ENCODE peak calls at places on chromosome 12, in nine cellular contexts. One of them, this sample, is unnamed.

GRCh38 chr12:121939190-121939589 is 20.8 kb downstream of the CFAP251 start:
- DNase-seq in GM12865: peak
- DNase-seq in fibroblast of mammary gland: no peak
- DNase-seq in kidney epithelial cell: no peak
- DNase-seq in cardiac fibroblast: no peak
- DNase-seq in HFF-Myc: no peak
- DNase-seq in fibroblast of the aortic adventitia: no peak
- DNase-seq in endothelial cell of umbilical vein: no peak
- DNase-seq in foreskin fibroblast: no peak
- DNase-seq in this sample: no peak

GRCh38 chr12:98653866-98654493 is 8.9 kb downstream of the APAF1 start:
- DNase-seq in GM12865: peak
- DNase-seq in fibroblast of mammary gland: peak
- DNase-seq in kidney epithelial cell: no peak
- DNase-seq in cardiac fibroblast: peak
- DNase-seq in HFF-Myc: peak
- DNase-seq in fibroblast of the aortic adventitia: peak
- DNase-seq in endothelial cell of umbilical vein: peak
- DNase-seq in foreskin fibroblast: peak
- DNase-seq in this sample: peak

GRCh38 chr12:46743471-46743870 is 82.3 kb downstream of the SLC38A4 start:
- DNase-seq in GM12865: no peak
- DNase-seq in fibroblast of mammary gland: no peak
- DNase-seq in kidney epithelial cell: no peak
- DNase-seq in cardiac fibroblast: peak
- DNase-seq in HFF-Myc: no peak
- DNase-seq in fibroblast of the aortic adventitia: no peak
- DNase-seq in endothelial cell of umbilical vein: no peak
- DNase-seq in foreskin fibroblast: peak
- DNase-seq in this sample: no peak

GRCh38 chr12:57657744-57658143 is 24.7 kb upstream of the B4GALNT1 start:
- DNase-seq in GM12865: no peak
- DNase-seq in fibroblast of mammary gland: peak
- DNase-seq in kidney epithelial cell: no peak
- DNase-seq in cardiac fibroblast: peak
- DNase-seq in HFF-Myc: no peak
- DNase-seq in fibroblast of the aortic adventitia: peak
- DNase-seq in endothelial cell of umbilical vein: no peak
- DNase-seq in foreskin fibroblast: no peak
- DNase-seq in this sample: peak

GRCh38 chr12:51947597-51947996 is 3.9 kb upstream of the ACVR1B start:
- DNase-seq in GM12865: no peak
- DNase-seq in fibroblast of mammary gland: no peak
- DNase-seq in kidney epithelial cell: no peak
- DNase-seq in cardiac fibroblast: no peak
- DNase-seq in HFF-Myc: no peak
- DNase-seq in fibroblast of the aortic adventitia: no peak
- DNase-seq in endothelial cell of umbilical vein: no peak
- DNase-seq in foreskin fibroblast: no peak
- DNase-seq in this sample: no peak

GRCh38 chr12:122097641-122098364 is 19.2 kb downstream of the MLXIP start:
- DNase-seq in GM12865: no peak
- DNase-seq in fibroblast of mammary gland: no peak
- DNase-seq in kidney epithelial cell: no peak
- DNase-seq in cardiac fibroblast: peak
- DNase-seq in HFF-Myc: no peak
- DNase-seq in fibroblast of the aortic adventitia: peak
- DNase-seq in endothelial cell of umbilical vein: peak
- DNase-seq in foreskin fibroblast: no peak
- DNase-seq in this sample: no peak

GRCh38 chr12:113092478-113093408 is 36.2 kb downstream of the DTX1 start:
- DNase-seq in GM12865: peak
- DNase-seq in fibroblast of mammary gland: no peak
- DNase-seq in kidney epithelial cell: no peak
- DNase-seq in cardiac fibroblast: peak
- DNase-seq in HFF-Myc: no peak
- DNase-seq in fibroblast of the aortic adventitia: peak
- DNase-seq in endothelial cell of umbilical vein: no peak
- DNase-seq in foreskin fibroblast: no peak
- DNase-seq in this sample: no peak

GRCh38 chr12:59808317-59808910 is 212.6 kb downstream of the SLC16A7 start:
- DNase-seq in GM12865: peak
- DNase-seq in fibroblast of mammary gland: peak
- DNase-seq in kidney epithelial cell: peak
- DNase-seq in cardiac fibroblast: peak
- DNase-seq in HFF-Myc: no peak
- DNase-seq in fibroblast of the aortic adventitia: peak
- DNase-seq in endothelial cell of umbilical vein: peak
- DNase-seq in foreskin fibroblast: peak
- DNase-seq in this sample: peak

GRCh38 chr12:42945927-42946326 is 356.4 kb upstream of the PRICKLE1 start:
- DNase-seq in GM12865: no peak
- DNase-seq in fibroblast of mammary gland: peak
- DNase-seq in kidney epithelial cell: no peak
- DNase-seq in cardiac fibroblast: no peak
- DNase-seq in HFF-Myc: no peak
- DNase-seq in fibroblast of the aortic adventitia: no peak
- DNase-seq in endothelial cell of umbilical vein: no peak
- DNase-seq in foreskin fibroblast: no peak
- DNase-seq in this sample: no peak

GRCh38 chr12:31597066-31597465 is 6.1 kb upstream of the DENND5B start:
- DNase-seq in GM12865: no peak
- DNase-seq in fibroblast of mammary gland: no peak
- DNase-seq in kidney epithelial cell: no peak
- DNase-seq in cardiac fibroblast: no peak
- DNase-seq in HFF-Myc: no peak
- DNase-seq in fibroblast of the aortic adventitia: no peak
- DNase-seq in endothelial cell of umbilical vein: no peak
- DNase-seq in foreskin fibroblast: no peak
- DNase-seq in this sample: no peak

GRCh38 chr12:30457621-30458289 is 237.9 kb downstream of the IPO8 start:
- DNase-seq in GM12865: no peak
- DNase-seq in fibroblast of mammary gland: peak
- DNase-seq in kidney epithelial cell: peak
- DNase-seq in cardiac fibroblast: peak
- DNase-seq in HFF-Myc: no peak
- DNase-seq in fibroblast of the aortic adventitia: peak
- DNase-seq in endothelial cell of umbilical vein: peak
- DNase-seq in foreskin fibroblast: peak
- DNase-seq in this sample: peak

GRCh38 chr12:4277205-4277543 is 3.6 kb downstream of the CCND2 start:
- DNase-seq in GM12865: no peak
- DNase-seq in fibroblast of mammary gland: no peak
- DNase-seq in kidney epithelial cell: no peak
- DNase-seq in cardiac fibroblast: no peak
- DNase-seq in HFF-Myc: no peak
- DNase-seq in fibroblast of the aortic adventitia: no peak
- DNase-seq in endothelial cell of umbilical vein: no peak
- DNase-seq in foreskin fibroblast: no peak
- DNase-seq in this sample: no peak

GRCh38 chr12:105445261-105446015 is 114.9 kb downstream of the C12orf75 start:
- DNase-seq in GM12865: no peak
- DNase-seq in fibroblast of mammary gland: no peak
- DNase-seq in kidney epithelial cell: no peak
- DNase-seq in cardiac fibroblast: peak
- DNase-seq in HFF-Myc: no peak
- DNase-seq in fibroblast of the aortic adventitia: peak
- DNase-seq in endothelial cell of umbilical vein: peak
- DNase-seq in foreskin fibroblast: peak
- DNase-seq in this sample: peak

GRCh38 chr12:89417246-89417977 is 65.1 kb upstream of the DUSP6 start:
- DNase-seq in GM12865: no peak
- DNase-seq in fibroblast of mammary gland: peak
- DNase-seq in kidney epithelial cell: no peak
- DNase-seq in cardiac fibroblast: peak
- DNase-seq in HFF-Myc: peak
- DNase-seq in fibroblast of the aortic adventitia: peak
- DNase-seq in endothelial cell of umbilical vein: peak
- DNase-seq in foreskin fibroblast: peak
- DNase-seq in this sample: peak

GRCh38 chr12:113130457-113131135 is 5.0 kb downstream of the RASAL1 start:
- DNase-seq in GM12865: no peak
- DNase-seq in fibroblast of mammary gland: no peak
- DNase-seq in kidney epithelial cell: no peak
- DNase-seq in cardiac fibroblast: no peak
- DNase-seq in HFF-Myc: no peak
- DNase-seq in fibroblast of the aortic adventitia: no peak
- DNase-seq in endothelial cell of umbilical vein: no peak
- DNase-seq in foreskin fibroblast: no peak
- DNase-seq in this sample: no peak

GRCh38 chr12:122999986-123000420 is 19.5 kb downstream of the ARL6IP4 start:
- DNase-seq in GM12865: no peak
- DNase-seq in fibroblast of mammary gland: no peak
- DNase-seq in kidney epithelial cell: no peak
- DNase-seq in cardiac fibroblast: no peak
- DNase-seq in HFF-Myc: no peak
- DNase-seq in fibroblast of the aortic adventitia: no peak
- DNase-seq in endothelial cell of umbilical vein: no peak
- DNase-seq in foreskin fibroblast: no peak
- DNase-seq in this sample: no peak

GRCh38 chr12:129110575-129110974 is 257.3 kb downstream of the GLT1D1 start:
- DNase-seq in GM12865: no peak
- DNase-seq in fibroblast of mammary gland: no peak
- DNase-seq in kidney epithelial cell: no peak
- DNase-seq in cardiac fibroblast: no peak
- DNase-seq in HFF-Myc: no peak
- DNase-seq in fibroblast of the aortic adventitia: no peak
- DNase-seq in endothelial cell of umbilical vein: no peak
- DNase-seq in foreskin fibroblast: no peak
- DNase-seq in this sample: no peak

GRCh38 chr12:52370906-52371608 is 3.8 kb upstream of the KRT85 start:
- DNase-seq in GM12865: no peak
- DNase-seq in fibroblast of mammary gland: peak
- DNase-seq in kidney epithelial cell: peak
- DNase-seq in cardiac fibroblast: peak
- DNase-seq in HFF-Myc: no peak
- DNase-seq in fibroblast of the aortic adventitia: peak
- DNase-seq in endothelial cell of umbilical vein: peak
- DNase-seq in foreskin fibroblast: peak
- DNase-seq in this sample: peak

GRCh38 chr12:75549989-75550388 is 38.6 kb upstream of the KRR1 start:
- DNase-seq in GM12865: no peak
- DNase-seq in fibroblast of mammary gland: no peak
- DNase-seq in kidney epithelial cell: no peak
- DNase-seq in cardiac fibroblast: no peak
- DNase-seq in HFF-Myc: no peak
- DNase-seq in fibroblast of the aortic adventitia: no peak
- DNase-seq in endothelial cell of umbilical vein: no peak
- DNase-seq in foreskin fibroblast: no peak
- DNase-seq in this sample: no peak

GRCh38 chr12:45216297-45216982 is 545 bp downstream of the ANO6 start:
- DNase-seq in GM12865: peak
- DNase-seq in fibroblast of mammary gland: peak
- DNase-seq in kidney epithelial cell: no peak
- DNase-seq in cardiac fibroblast: peak
- DNase-seq in HFF-Myc: no peak
- DNase-seq in fibroblast of the aortic adventitia: peak
- DNase-seq in endothelial cell of umbilical vein: peak
- DNase-seq in foreskin fibroblast: no peak
- DNase-seq in this sample: peak
- TF ChIP-seq CTCF in GM12865: peak
- TF ChIP-seq CTCF in fibroblast of mammary gland: peak
- TF ChIP-seq CTCF in kidney epithelial cell: peak
- TF ChIP-seq CTCF in cardiac fibroblast: peak
- TF ChIP-seq CTCF in HFF-Myc: no peak
- TF ChIP-seq CTCF in fibroblast of the aortic adventitia: peak
- TF ChIP-seq CTCF in endothelial cell of umbilical vein: no peak
- TF ChIP-seq CTCF in foreskin fibroblast: peak
- TF ChIP-seq CTCF in this sample: peak

DNA sequence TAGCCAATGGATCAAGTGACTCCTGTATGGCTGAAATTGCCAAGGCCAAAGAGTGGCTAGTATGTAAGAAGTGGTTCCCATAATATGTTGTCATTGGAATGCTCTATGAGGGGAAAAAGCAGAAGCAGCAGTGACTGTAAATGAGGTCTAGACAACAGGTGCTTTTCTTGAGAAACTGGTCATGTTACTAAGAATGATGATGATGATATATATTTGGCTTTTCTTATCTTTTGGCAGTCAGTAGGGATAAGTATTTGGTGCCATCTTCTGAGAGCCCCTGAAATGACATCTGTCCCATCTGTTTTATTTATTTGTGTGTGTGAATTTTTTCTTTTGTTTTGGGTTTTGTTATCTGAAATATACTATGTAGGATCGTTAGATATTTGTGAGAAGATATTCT is 141.7 kb downstream of the SYT1 start:
- DNase-seq in GM12865: peak
- DNase-seq in fibroblast of mammary gland: peak
- DNase-seq in kidney epithelial cell: no peak
- DNase-seq in cardiac fibroblast: peak
- DNase-seq in HFF-Myc: no peak
- DNase-seq in fibroblast of the aortic adventitia: peak
- DNase-seq in endothelial cell of umbilical vein: no peak
- DNase-seq in foreskin fibroblast: peak
- DNase-seq in this sample: peak
- TF ChIP-seq CTCF in GM12865: peak
- TF ChIP-seq CTCF in fibroblast of mammary gland: peak
- TF ChIP-seq CTCF in kidney epithelial cell: peak
- TF ChIP-seq CTCF in cardiac fibroblast: peak
- TF ChIP-seq CTCF in HFF-Myc: no peak
- TF ChIP-seq CTCF in fibroblast of the aortic adventitia: no peak
- TF ChIP-seq CTCF in endothelial cell of umbilical vein: no peak
- TF ChIP-seq CTCF in foreskin fibroblast: no peak
- TF ChIP-seq CTCF in this sample: peak

DNA sequence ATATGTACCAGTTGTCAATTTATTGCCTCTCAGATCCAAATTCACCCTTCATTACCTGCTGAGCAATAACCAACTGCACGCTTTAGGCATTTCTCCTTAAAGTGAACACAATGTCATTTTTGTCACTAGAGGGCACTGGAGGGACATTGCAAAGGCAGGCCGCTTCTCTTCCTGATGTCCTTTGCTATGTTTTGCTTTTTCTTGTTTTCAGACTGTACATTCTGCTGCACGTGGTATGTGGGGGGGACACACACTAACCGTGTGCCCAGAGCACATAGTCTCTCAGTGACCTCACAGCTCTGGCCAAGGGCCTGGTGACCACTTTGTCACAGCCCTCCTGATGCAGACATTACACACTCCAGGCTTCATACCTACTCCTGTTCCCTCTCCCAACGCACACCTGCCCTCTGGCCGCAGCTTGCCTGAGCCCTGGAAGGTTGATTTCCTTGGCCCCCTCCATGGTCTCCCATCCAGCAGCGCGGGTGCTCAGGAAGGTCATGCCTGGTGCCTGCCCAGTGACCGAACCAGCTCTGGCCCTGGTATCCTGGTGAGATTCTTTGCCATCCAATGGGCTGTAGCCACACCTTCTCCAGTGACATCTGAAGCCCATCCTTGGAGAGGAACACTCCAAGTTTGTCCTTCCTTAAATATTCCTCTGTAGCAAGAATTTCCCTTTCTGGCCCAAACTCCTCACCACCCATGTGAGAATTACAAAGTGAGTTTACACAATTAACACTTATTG is 39.9 kb downstream of the MYO1H start:
- DNase-seq in GM12865: peak
- DNase-seq in fibroblast of mammary gland: peak
- DNase-seq in kidney epithelial cell: no peak
- DNase-seq in cardiac fibroblast: peak
- DNase-seq in HFF-Myc: peak
- DNase-seq in fibroblast of the aortic adventitia: peak
- DNase-seq in endothelial cell of umbilical vein: peak
- DNase-seq in foreskin fibroblast: peak
- DNase-seq in this sample: peak
- TF ChIP-seq CTCF in GM12865: peak
- TF ChIP-seq CTCF in fibroblast of mammary gland: peak
- TF ChIP-seq CTCF in kidney epithelial cell: peak
- TF ChIP-seq CTCF in cardiac fibroblast: peak
- TF ChIP-seq CTCF in HFF-Myc: peak
- TF ChIP-seq CTCF in fibroblast of the aortic adventitia: peak
- TF ChIP-seq CTCF in endothelial cell of umbilical vein: peak
- TF ChIP-seq CTCF in foreskin fibroblast: peak
- TF ChIP-seq CTCF in this sample: peak

GRCh38 chr12:87772401-87772800 is 256.8 kb downstream of the C12orf50 start:
- DNase-seq in GM12865: no peak
- DNase-seq in fibroblast of mammary gland: no peak
- DNase-seq in kidney epithelial cell: no peak
- DNase-seq in cardiac fibroblast: no peak
- DNase-seq in HFF-Myc: no peak
- DNase-seq in fibroblast of the aortic adventitia: no peak
- DNase-seq in endothelial cell of umbilical vein: no peak
- DNase-seq in foreskin fibroblast: no peak
- DNase-seq in this sample: no peak
- TF ChIP-seq CTCF in GM12865: no peak
- TF ChIP-seq CTCF in fibroblast of mammary gland: no peak
- TF ChIP-seq CTCF in kidney epithelial cell: no peak
- TF ChIP-seq CTCF in cardiac fibroblast: no peak
- TF ChIP-seq CTCF in HFF-Myc: no peak
- TF ChIP-seq CTCF in fibroblast of the aortic adventitia: no peak
- TF ChIP-seq CTCF in endothelial cell of umbilical vein: no peak
- TF ChIP-seq CTCF in foreskin fibroblast: no peak
- TF ChIP-seq CTCF in this sample: no peak

This sample was measured in HFFc6.